ENCODE peak calls at places on chromosomes 5 and 9, in seven cellular contexts. One of them, this sample, is unnamed.

GRCh38 chr9:112380102-112380581 is at the start of gene HSDL2:
- DNase-seq in neuronal stem cell: no peak
- DNase-seq in trophoblast cell: peak; percentile 77
- DNase-seq in H9: no peak
- DNase-seq in IMR-90: peak; percentile 28
- DNase-seq in mesendoderm: no peak
- DNase-seq in mesenchymal stem cell: peak; percentile 78
- DNase-seq in this sample: no peak

GRCh38 chr5:146101646-146102045 is 3.7 kb downstream of the PLAC8L1 start:
- DNase-seq in H9: no peak
- DNase-seq in mesenchymal stem cell: no peak
- DNase-seq in trophoblast cell: no peak
- DNase-seq in IMR-90: no peak
- DNase-seq in mesendoderm: peak; percentile 63
- DNase-seq in neuronal stem cell: no peak
- DNase-seq in this sample: no peak

GRCh38 chr5:146041180-146041789 is 64.1 kb downstream of the PLAC8L1 start:
- DNase-seq in trophoblast cell: peak; percentile 57
- DNase-seq in H9: no peak
- DNase-seq in mesendoderm: peak; percentile 37
- DNase-seq in neuronal stem cell: no peak
- DNase-seq in IMR-90: no peak
- DNase-seq in mesenchymal stem cell: peak; percentile 9
- DNase-seq in this sample: no peak

GRCh38 chr5:55172051-55172899 is 702 bp downstream of the CDC20B start:
- DNase-seq in mesendoderm: peak; percentile 90
- DNase-seq in H9: peak; percentile 65
- DNase-seq in mesenchymal stem cell: peak; percentile 86
- DNase-seq in neuronal stem cell: peak; percentile 75
- DNase-seq in trophoblast cell: peak; percentile 97
- DNase-seq in IMR-90: peak; percentile 78
- DNase-seq in this sample: no peak

GRCh38 chr5:159497221-159497620 is 166.9 kb upstream of the IL12B start:
- DNase-seq in mesenchymal stem cell: no peak
- DNase-seq in H9: no peak
- DNase-seq in IMR-90: no peak
- DNase-seq in trophoblast cell: no peak
- DNase-seq in neuronal stem cell: no peak
- DNase-seq in mesendoderm: peak; percentile 78
- DNase-seq in this sample: no peak

GRCh38 chr5:96817496-96817895 is 9.8 kb upstream of the ERAP1 start:
- DNase-seq in H9: no peak
- DNase-seq in IMR-90: no peak
- DNase-seq in neuronal stem cell: no peak
- DNase-seq in trophoblast cell: no peak
- DNase-seq in mesendoderm: no peak
- DNase-seq in mesenchymal stem cell: no peak
- DNase-seq in this sample: no peak

GRCh38 chr5:140869555-140869886 is 764 bp downstream of the PCDHA11 start:
- DNase-seq in trophoblast cell: no peak
- DNase-seq in mesendoderm: no peak
- DNase-seq in mesenchymal stem cell: no peak
- DNase-seq in neuronal stem cell: no peak
- DNase-seq in H9: no peak
- DNase-seq in IMR-90: no peak
- DNase-seq in this sample: no peak

GRCh38 chr9:126980231-126980630 is 65.6 kb downstream of the RALGPS1 start:
- DNase-seq in mesendoderm: no peak
- DNase-seq in trophoblast cell: no peak
- DNase-seq in mesenchymal stem cell: no peak
- DNase-seq in H9: no peak
- DNase-seq in neuronal stem cell: no peak
- DNase-seq in IMR-90: no peak
- DNase-seq in this sample: no peak

GRCh38 chr5:112245616-112246015 is 173.5 kb downstream of the EPB41L4A start:
- DNase-seq in mesendoderm: peak; percentile 69
- DNase-seq in IMR-90: no peak
- DNase-seq in trophoblast cell: peak; percentile 66
- DNase-seq in mesenchymal stem cell: no peak
- DNase-seq in neuronal stem cell: peak; percentile 35
- DNase-seq in H9: peak; percentile 40
- DNase-seq in this sample: no peak

GRCh38 chr5:67141644-67142043 is 55.0 kb downstream of the CD180 start:
- DNase-seq in mesenchymal stem cell: no peak
- DNase-seq in trophoblast cell: no peak
- DNase-seq in neuronal stem cell: no peak
- DNase-seq in H9: no peak
- DNase-seq in IMR-90: no peak
- DNase-seq in mesendoderm: no peak
- DNase-seq in this sample: no peak

GRCh38 chr9:121473229-121473628 is 26.4 kb downstream of the GGTA1 start:
- DNase-seq in neuronal stem cell: no peak
- DNase-seq in H9: no peak
- DNase-seq in trophoblast cell: no peak
- DNase-seq in mesenchymal stem cell: no peak
- DNase-seq in mesendoderm: no peak
- DNase-seq in IMR-90: no peak
- DNase-seq in this sample: no peak

GRCh38 chr9:126316085-126316655 is 10.5 kb upstream of the MVB12B start:
- DNase-seq in mesendoderm: no peak
- DNase-seq in H9: no peak
- DNase-seq in trophoblast cell: no peak
- DNase-seq in IMR-90: no peak
- DNase-seq in mesenchymal stem cell: no peak
- DNase-seq in neuronal stem cell: no peak
- DNase-seq in this sample: no peak

GRCh38 chr9:137501457-137501856 is 42.3 kb upstream of the NSMF start:
- DNase-seq in mesendoderm: no peak
- DNase-seq in neuronal stem cell: no peak
- DNase-seq in mesenchymal stem cell: no peak
- DNase-seq in IMR-90: no peak
- DNase-seq in H9: no peak
- DNase-seq in trophoblast cell: no peak
- DNase-seq in this sample: no peak

GRCh38 chr9:137502008-137502913 is 43.1 kb upstream of the NSMF start:
- DNase-seq in H9: peak; percentile 64
- DNase-seq in IMR-90: no peak
- DNase-seq in neuronal stem cell: no peak
- DNase-seq in mesenchymal stem cell: no peak
- DNase-seq in trophoblast cell: peak; percentile 79
- DNase-seq in mesendoderm: peak; percentile 36
- DNase-seq in this sample: no peak

GRCh38 chr9:137499416-137499815 is 40.3 kb upstream of the NSMF start:
- DNase-seq in neuronal stem cell: no peak
- DNase-seq in IMR-90: no peak
- DNase-seq in trophoblast cell: no peak
- DNase-seq in mesendoderm: no peak
- DNase-seq in mesenchymal stem cell: no peak
- DNase-seq in H9: no peak
- DNase-seq in this sample: no peak

GRCh38 chr9:137499858-137500661 is 40.9 kb upstream of the NSMF start:
- DNase-seq in neuronal stem cell: no peak
- DNase-seq in mesenchymal stem cell: no peak
- DNase-seq in IMR-90: no peak
- DNase-seq in trophoblast cell: no peak
- DNase-seq in H9: no peak
- DNase-seq in mesendoderm: no peak
- DNase-seq in this sample: no peak

DNA sequence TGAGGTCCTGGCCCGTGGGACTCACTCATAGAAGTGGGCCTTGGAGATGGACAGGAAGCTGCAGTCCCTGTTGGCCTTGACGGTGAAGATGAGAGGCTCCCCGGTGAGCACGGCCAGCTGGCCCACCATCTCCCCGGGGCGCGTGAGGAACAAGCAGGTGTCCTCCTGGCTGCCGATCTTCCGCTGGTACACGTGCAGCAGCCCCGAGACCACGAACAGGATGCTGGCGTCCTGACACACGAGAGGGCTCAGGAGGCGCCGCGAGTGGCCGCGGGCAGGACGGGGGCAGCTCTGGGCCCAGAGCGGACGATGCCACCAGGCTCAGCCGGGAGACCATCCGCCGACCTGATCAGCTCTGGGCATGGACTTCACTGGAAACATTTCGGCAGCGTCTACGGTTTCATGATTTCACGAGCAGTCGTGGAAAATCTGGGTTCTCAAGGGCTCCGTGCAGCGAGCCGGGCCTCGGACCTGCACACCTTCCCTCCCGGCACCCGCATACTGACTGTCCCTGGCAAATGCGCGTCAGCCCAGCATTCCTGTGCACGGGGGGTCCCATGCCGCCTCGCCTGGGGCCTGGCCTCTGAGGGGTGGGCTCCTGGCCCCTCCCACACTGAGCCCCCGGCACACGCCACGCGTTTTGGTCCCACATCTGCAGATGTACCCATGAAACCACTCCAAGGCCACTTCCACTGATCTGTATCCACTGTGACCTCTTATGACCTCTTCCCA is 41.7 kb upstream of the NSMF start:
- DNase-seq in mesenchymal stem cell: no peak
- DNase-seq in neuronal stem cell: no peak
- DNase-seq in mesendoderm: no peak
- DNase-seq in IMR-90: no peak
- DNase-seq in trophoblast cell: no peak
- DNase-seq in H9: no peak
- DNase-seq in this sample: no peak
- H2AK5ac ChIP-seq in mesenchymal stem cell: no peak overlapping the region
- H2AK5ac ChIP-seq in neuronal stem cell: peak overlapping the region; percentile 81
- H2AK5ac ChIP-seq in mesendoderm: no peak overlapping the region
- H2AK5ac ChIP-seq in IMR-90: no peak overlapping the region
- H2AK5ac ChIP-seq in trophoblast cell: no peak overlapping the region
- H2AK5ac ChIP-seq in H9: no peak overlapping the region
- H2AK5ac ChIP-seq in this sample: no peak overlapping the region

DNA sequence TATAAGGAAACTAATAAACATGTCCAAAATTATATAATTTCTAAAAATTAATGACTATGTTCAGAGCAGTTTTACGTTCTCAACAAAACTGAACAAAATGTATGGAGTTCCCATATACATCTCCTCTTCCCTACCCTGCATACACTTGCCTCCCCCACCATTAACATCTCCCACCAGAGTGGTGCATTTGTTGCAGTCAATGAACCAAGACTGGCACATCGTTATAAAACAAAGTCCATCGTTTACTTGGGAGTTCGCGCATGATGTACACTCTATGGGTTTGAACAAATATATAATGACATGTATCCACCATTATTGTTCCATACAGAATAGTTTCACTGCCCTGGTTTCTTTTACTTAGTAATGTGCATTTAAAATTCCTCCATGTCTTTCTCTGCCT is 130.1 kb downstream of the APBA1 start:
- DNase-seq in mesendoderm: no peak
- DNase-seq in IMR-90: no peak
- DNase-seq in H9: no peak
- DNase-seq in mesenchymal stem cell: no peak
- DNase-seq in neuronal stem cell: no peak
- DNase-seq in trophoblast cell: no peak
- DNase-seq in this sample: no peak
- H2AK5ac ChIP-seq in mesendoderm: no peak overlapping the region
- H2AK5ac ChIP-seq in IMR-90: no peak overlapping the region
- H2AK5ac ChIP-seq in H9: no peak overlapping the region
- H2AK5ac ChIP-seq in mesenchymal stem cell: no peak overlapping the region
- H2AK5ac ChIP-seq in neuronal stem cell: no peak overlapping the region
- H2AK5ac ChIP-seq in trophoblast cell: no peak overlapping the region
- H2AK5ac ChIP-seq in this sample: no peak overlapping the region

DNA sequence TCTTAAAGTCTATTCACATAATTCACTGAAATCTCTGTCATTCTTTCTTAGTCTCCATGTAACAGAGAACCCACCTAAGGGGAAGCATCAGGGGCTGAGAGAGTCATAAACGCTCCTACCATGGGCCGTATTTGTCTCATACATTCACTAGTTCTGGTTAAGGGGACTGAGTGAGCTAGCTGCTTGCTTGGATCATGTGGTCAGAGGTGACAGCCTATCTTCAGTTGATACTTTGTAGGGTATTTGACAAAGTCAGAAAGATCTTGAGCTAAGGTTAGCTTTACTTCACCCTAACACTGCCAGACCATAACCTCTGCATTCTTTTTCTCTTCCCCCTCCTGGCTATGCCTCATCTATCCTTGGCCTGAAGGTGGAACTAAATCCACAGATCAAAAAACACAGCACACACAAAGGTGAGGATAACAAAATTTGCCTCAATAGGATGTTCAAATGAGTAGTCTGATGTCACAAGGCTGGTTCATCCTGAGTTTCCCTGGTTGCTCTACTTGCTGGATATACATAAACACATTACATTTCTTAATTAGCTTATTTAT is 66.5 kb downstream of the MARCHF3 start:
- DNase-seq in mesenchymal stem cell: no peak
- DNase-seq in neuronal stem cell: no peak
- DNase-seq in trophoblast cell: no peak
- DNase-seq in mesendoderm: no peak
- DNase-seq in H9: no peak
- DNase-seq in IMR-90: no peak
- DNase-seq in this sample: no peak
- H2AK5ac ChIP-seq in mesenchymal stem cell: no peak overlapping the region
- H2AK5ac ChIP-seq in neuronal stem cell: no peak overlapping the region
- H2AK5ac ChIP-seq in trophoblast cell: no peak overlapping the region
- H2AK5ac ChIP-seq in mesendoderm: no peak overlapping the region
- H2AK5ac ChIP-seq in H9: no peak overlapping the region
- H2AK5ac ChIP-seq in IMR-90: no peak overlapping the region
- H2AK5ac ChIP-seq in this sample: no peak overlapping the region

DNA sequence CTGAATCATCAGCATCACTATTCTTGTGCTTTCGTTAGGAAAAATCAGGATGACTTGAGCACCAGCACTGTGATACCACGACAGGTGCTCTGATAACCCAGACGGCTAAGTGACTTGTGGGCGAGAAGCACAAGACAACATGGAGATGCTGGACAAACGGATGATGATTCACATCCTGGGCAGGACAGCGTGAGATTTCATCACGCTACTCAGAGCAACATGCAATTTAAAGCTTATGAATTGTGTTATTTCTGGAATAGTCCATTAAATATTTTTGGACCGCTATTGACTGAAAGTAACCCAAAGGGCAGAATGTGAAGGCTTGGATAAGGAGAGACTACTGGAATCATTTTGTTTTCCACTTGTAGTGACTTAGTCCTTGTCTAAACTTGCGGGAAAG is 114.8 kb upstream of the DAPK1 start:
- DNase-seq in mesendoderm: no peak
- DNase-seq in neuronal stem cell: no peak
- DNase-seq in IMR-90: peak; percentile 10
- DNase-seq in H9: no peak
- DNase-seq in trophoblast cell: peak; percentile 63
- DNase-seq in mesenchymal stem cell: peak; percentile 2
- DNase-seq in this sample: no peak
- H2AK5ac ChIP-seq in mesendoderm: no peak overlapping the region
- H2AK5ac ChIP-seq in neuronal stem cell: no peak overlapping the region
- H2AK5ac ChIP-seq in IMR-90: no peak overlapping the region
- H2AK5ac ChIP-seq in H9: no peak overlapping the region
- H2AK5ac ChIP-seq in trophoblast cell: no peak overlapping the region
- H2AK5ac ChIP-seq in mesenchymal stem cell: peak overlapping the region; percentile 49
- H2AK5ac ChIP-seq in this sample: peak overlapping the region; percentile 67

GRCh38 chr5:157312492-157312891 is 46.6 kb downstream of the CYFIP2 start:
- DNase-seq in mesenchymal stem cell: peak; percentile 57
- DNase-seq in H9: peak; percentile 52
- DNase-seq in trophoblast cell: peak; percentile 76
- DNase-seq in IMR-90: peak; percentile 72
- DNase-seq in mesendoderm: peak; percentile 74
- DNase-seq in neuronal stem cell: peak; percentile 6
- DNase-seq in this sample: no peak
- H2AK5ac ChIP-seq in mesenchymal stem cell: no peak overlapping the region
- H2AK5ac ChIP-seq in H9: no peak overlapping the region
- H2AK5ac ChIP-seq in trophoblast cell: no peak overlapping the region
- H2AK5ac ChIP-seq in IMR-90: no peak overlapping the region
- H2AK5ac ChIP-seq in mesendoderm: no peak overlapping the region
- H2AK5ac ChIP-seq in neuronal stem cell: no peak overlapping the region
- H2AK5ac ChIP-seq in this sample: no peak overlapping the region

GRCh38 chr5:106386287-106386686 is 1284.5 kb downstream of the EFNA5 start:
- DNase-seq in neuronal stem cell: no peak
- DNase-seq in mesenchymal stem cell: no peak
- DNase-seq in trophoblast cell: no peak
- DNase-seq in H9: no peak
- DNase-seq in IMR-90: no peak
- DNase-seq in mesendoderm: no peak
- DNase-seq in this sample: no peak
- H2AK5ac ChIP-seq in neuronal stem cell: no peak overlapping the region
- H2AK5ac ChIP-seq in mesenchymal stem cell: no peak overlapping the region
- H2AK5ac ChIP-seq in trophoblast cell: no peak overlapping the region
- H2AK5ac ChIP-seq in H9: no peak overlapping the region
- H2AK5ac ChIP-seq in IMR-90: no peak overlapping the region
- H2AK5ac ChIP-seq in mesendoderm: no peak overlapping the region
- H2AK5ac ChIP-seq in this sample: no peak overlapping the region